ENCODE peak calls at places on chromosomes 2 and 18, in ten cellular contexts. U is memory B cell, G is mucosa of descending colon, D is GOT3, A is OCI-LY7, N is mesendoderm, Q is NCI-H1930, C is WTC11, V is body of pancreas, I is kidney epithelial cell. K is an unnamed sample.

GRCh38 chr2:86383844-86384243 is 46.4 kb upstream of the REEP1 start:
- DNase-seq in U (no peak), G (no peak), D (no peak), A (no peak), N (no peak), Q (no peak), C (no peak), V (no peak), I (peak), K (peak)

GRCh38 chr18:57859314-57859713 is 56.2 kb upstream of the ATP8B1 start:
- DNase-seq in U (no peak), G (no peak), D (no peak), A (peak), N (peak), Q (peak), C (peak), V (peak), I (no peak), K (peak)

GRCh38 chr2:5453648-5454390 is 238.4 kb upstream of the SOX11 start:
- DNase-seq in U (no peak), G (no peak), D (no peak), A (no peak), N (peak), Q (no peak), C (no peak), V (no peak), I (peak), K (peak)

GRCh38 chr2:47227532-47228166 is 72.5 kb upstream of the STPG4 start:
- DNase-seq in U (no peak), G (no peak), D (no peak), A (no peak), N (no peak), Q (no peak), C (no peak), V (no peak), I (no peak), K (no peak)

GRCh38 chr2:142920579-142920978 is 43.1 kb downstream of the KYNU start:
- DNase-seq in U (no peak), G (no peak), D (no peak), A (no peak), N (no peak), Q (no peak), C (no peak), V (no peak), I (no peak), K (no peak)

GRCh38 chr2:131404794-131405193 is 40.8 kb upstream of the RAB6D start:
- DNase-seq in U (no peak), G (no peak), D (no peak), A (no peak), N (no peak), Q (no peak), C (no peak), V (no peak), I (no peak), K (no peak)

GRCh38 chr2:241802806-241803318 is 6.1 kb upstream of the NEU4 start:
- DNase-seq in U (no peak), G (no peak), D (no peak), A (no peak), N (no peak), Q (no peak), C (no peak), V (peak), I (no peak), K (no peak)

GRCh38 chr2:33342705-33343104 is 133.7 kb upstream of the RASGRP3 start:
- DNase-seq in U (no peak), G (no peak), D (no peak), A (no peak), N (no peak), Q (peak), C (no peak), V (no peak), I (no peak), K (no peak)

GRCh38 chr2:101113441-101114267 is 37.5 kb downstream of the TBC1D8 start:
- DNase-seq in U (no peak), G (no peak), D (peak), A (no peak), N (peak), Q (peak), C (peak), V (peak), I (peak), K (no peak)

GRCh38 chr2:56177420-56178220 is 6.2 kb upstream of the CCDC85A start:
- DNase-seq in U (no peak), G (no peak), D (no peak), A (no peak), N (no peak), Q (no peak), C (no peak), V (no peak), I (no peak), K (no peak)

GRCh38 chr18:9701604-9702324 is 6.3 kb upstream of the RAB31 start:
- DNase-seq in U (no peak), G (no peak), D (no peak), A (no peak), N (no peak), Q (no peak), C (no peak), V (no peak), I (no peak), K (no peak)

GRCh38 chr2:215619022-215619958 is 183.4 kb upstream of the FN1 start:
- DNase-seq in U (no peak), G (no peak), D (no peak), A (no peak), N (peak), Q (peak), C (no peak), V (no peak), I (peak), K (no peak)